ENCODE peak calls at places on chromosomes 3 and 15, in four cellular contexts. One of them, this sample, is unnamed. For H3K36me3, the result is how much of the 10 kb centered on the place peaks cover.

GRCh38 chr3:196740476-196741400 is 1.1 kb downstream of the PAK2 start:
- DNase-seq in left ventricle myocardium inferior: peak
- DNase-seq in osteoblast: no peak
- DNase-seq in stomach: no peak
- DNase-seq in this sample: peak

GRCh38 chr15:30038667-30039523 is 43.9 kb upstream of the GOLGA8J start:
- DNase-seq in left ventricle myocardium inferior: no peak
- DNase-seq in osteoblast: no peak
- DNase-seq in stomach: no peak
- DNase-seq in this sample: no peak

GRCh38 chr3:16303037-16303436 is 38.0 kb downstream of the OXNAD1 start:
- DNase-seq in left ventricle myocardium inferior: no peak
- DNase-seq in osteoblast: no peak
- DNase-seq in stomach: no peak
- DNase-seq in this sample: no peak

GRCh38 chr3:187737401-187738088 is 7.7 kb downstream of the BCL6 start:
- DNase-seq in left ventricle myocardium inferior: peak
- DNase-seq in osteoblast: peak
- DNase-seq in stomach: peak
- DNase-seq in this sample: peak

GRCh38 chr15:69435980-69436379 is 16.6 kb upstream of the RPLP1 start:
- DNase-seq in left ventricle myocardium inferior: no peak
- DNase-seq in osteoblast: no peak
- DNase-seq in stomach: no peak
- DNase-seq in this sample: no peak

GRCh38 chr3:126056681-126057546 is 27.0 kb downstream of the SLC41A3 start:
- DNase-seq in left ventricle myocardium inferior: peak
- DNase-seq in osteoblast: peak
- DNase-seq in stomach: no peak
- DNase-seq in this sample: peak

GRCh38 chr3:186487819-186488218 is 56.4 kb downstream of the CRYGS start:
- DNase-seq in left ventricle myocardium inferior: no peak
- DNase-seq in osteoblast: no peak
- DNase-seq in stomach: no peak
- DNase-seq in this sample: no peak

GRCh38 chr15:81170504-81170903 is 26.2 kb upstream of the IL16 start:
- DNase-seq in left ventricle myocardium inferior: no peak
- DNase-seq in osteoblast: no peak
- DNase-seq in stomach: no peak
- DNase-seq in this sample: no peak

GRCh38 chr3:129034650-129035049 is 25.9 kb upstream of the GP9 start:
- DNase-seq in left ventricle myocardium inferior: no peak
- DNase-seq in osteoblast: peak
- DNase-seq in stomach: no peak
- DNase-seq in this sample: no peak

GRCh38 chr3:55490194-55490913 is 3.2 kb upstream of the WNT5A start:
- DNase-seq in left ventricle myocardium inferior: no peak
- DNase-seq in osteoblast: peak
- DNase-seq in stomach: no peak
- DNase-seq in this sample: no peak

GRCh38 chr3:24521306-24522154 is 26.9 kb upstream of the THRB start:
- DNase-seq in left ventricle myocardium inferior: peak
- DNase-seq in osteoblast: no peak
- DNase-seq in stomach: peak
- DNase-seq in this sample: peak

GRCh38 chr3:66593978-66594377 is 93.2 kb upstream of the LRIG1 start:
- DNase-seq in left ventricle myocardium inferior: no peak
- DNase-seq in osteoblast: peak
- DNase-seq in stomach: no peak
- DNase-seq in this sample: peak

GRCh38 chr3:130897316-130897715 is 3.4 kb downstream of the ATP2C1 start:
- DNase-seq in left ventricle myocardium inferior: no peak
- DNase-seq in osteoblast: no peak
- DNase-seq in stomach: no peak
- DNase-seq in this sample: no peak

GRCh38 chr3:18900994-18901393 is 247.3 kb upstream of the KCNH8 start:
- DNase-seq in left ventricle myocardium inferior: no peak
- DNase-seq in osteoblast: no peak
- DNase-seq in stomach: no peak
- DNase-seq in this sample: no peak

GRCh38 chr15:38072507-38073277 is 138.3 kb downstream of the TMCO5A start:
- DNase-seq in left ventricle myocardium inferior: peak
- DNase-seq in osteoblast: peak
- DNase-seq in stomach: peak
- DNase-seq in this sample: peak

GRCh38 chr3:197877902-197878301 is 72.1 kb upstream of the RPL35A start:
- DNase-seq in left ventricle myocardium inferior: no peak
- DNase-seq in osteoblast: no peak
- DNase-seq in stomach: no peak
- DNase-seq in this sample: no peak
- H3K36me3 ChIP-seq in left ventricle myocardium inferior: half or more
- H3K36me3 ChIP-seq in osteoblast: under half
- H3K36me3 ChIP-seq in stomach: half or more
- H3K36me3 ChIP-seq in this sample: under half

DNA sequence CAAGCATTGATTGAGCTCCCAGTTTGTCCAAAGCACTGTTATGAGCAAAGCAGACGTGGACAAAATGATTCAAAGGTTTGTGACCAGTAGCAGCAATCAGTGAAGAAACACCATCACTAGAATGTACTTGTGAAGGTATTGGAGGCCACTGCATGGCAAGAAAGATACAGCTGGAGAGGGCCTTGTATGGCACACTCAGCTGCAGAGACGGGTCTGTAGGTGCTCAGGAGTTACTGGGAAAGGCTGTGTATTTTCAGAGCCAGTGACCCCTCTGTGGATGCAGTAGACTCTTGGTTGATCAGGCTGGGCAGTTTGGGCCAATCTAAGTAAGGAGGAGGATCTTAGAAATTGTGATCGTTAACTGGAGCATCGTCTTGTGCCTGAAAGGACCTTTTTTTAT is 120.0 kb downstream of the GHSR start:
- DNase-seq in left ventricle myocardium inferior: no peak
- DNase-seq in osteoblast: no peak
- DNase-seq in stomach: no peak
- DNase-seq in this sample: no peak
- H3K36me3 ChIP-seq in left ventricle myocardium inferior: half or more
- H3K36me3 ChIP-seq in osteoblast: half or more
- H3K36me3 ChIP-seq in stomach: half or more
- H3K36me3 ChIP-seq in this sample: under half

DNA sequence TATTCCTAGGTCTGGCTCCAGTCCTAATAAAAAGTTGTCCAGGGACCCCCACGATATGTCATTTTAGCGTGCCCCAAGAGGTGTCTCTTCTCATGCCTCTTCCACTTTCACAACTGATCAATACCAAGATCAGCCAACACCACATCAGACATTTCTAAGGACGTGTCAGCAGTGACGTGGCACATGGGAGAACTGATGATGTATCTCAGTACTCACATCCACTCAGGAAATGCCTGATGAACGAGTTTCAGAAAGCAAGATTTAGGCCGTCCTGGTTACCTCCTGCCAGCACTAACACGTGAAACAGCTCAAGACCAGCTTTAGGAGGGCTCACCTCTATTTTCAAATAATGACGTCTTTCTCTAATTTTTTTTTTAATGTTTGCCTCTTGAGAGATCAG is 19.6 kb downstream of the VGLL4 start:
- DNase-seq in left ventricle myocardium inferior: no peak
- DNase-seq in osteoblast: peak
- DNase-seq in stomach: no peak
- DNase-seq in this sample: peak
- H3K36me3 ChIP-seq in left ventricle myocardium inferior: under half
- H3K36me3 ChIP-seq in osteoblast: under half
- H3K36me3 ChIP-seq in stomach: under half
- H3K36me3 ChIP-seq in this sample: under half

GRCh38 chr3:48930590-48930989 is 11.9 kb downstream of the ARIH2 start:
- DNase-seq in left ventricle myocardium inferior: no peak
- DNase-seq in osteoblast: no peak
- DNase-seq in stomach: no peak
- DNase-seq in this sample: no peak
- H3K36me3 ChIP-seq in left ventricle myocardium inferior: half or more
- H3K36me3 ChIP-seq in osteoblast: under half
- H3K36me3 ChIP-seq in stomach: half or more
- H3K36me3 ChIP-seq in this sample: under half

GRCh38 chr3:184177767-184178306 is 3.2 kb downstream of the AP2M1 start:
- DNase-seq in left ventricle myocardium inferior: no peak
- DNase-seq in osteoblast: no peak
- DNase-seq in stomach: no peak
- DNase-seq in this sample: no peak
- H3K36me3 ChIP-seq in left ventricle myocardium inferior: half or more
- H3K36me3 ChIP-seq in osteoblast: half or more
- H3K36me3 ChIP-seq in stomach: half or more
- H3K36me3 ChIP-seq in this sample: under half

GRCh38 chr3:9792405-9793160 is at the start of the genes ARPC4 and TADA3:
- DNase-seq in left ventricle myocardium inferior: peak
- DNase-seq in osteoblast: peak
- DNase-seq in stomach: peak
- DNase-seq in this sample: peak

GRCh38 chr3:9791790-9792404 is 376 bp downstream of the TADA3 start:
- DNase-seq in left ventricle myocardium inferior: no peak
- DNase-seq in osteoblast: peak
- DNase-seq in stomach: no peak
- DNase-seq in this sample: no peak

GRCh38 chr3:9793161-9793781 is 389 bp downstream of the ARPC4 start:
- DNase-seq in left ventricle myocardium inferior: no peak
- DNase-seq in osteoblast: peak
- DNase-seq in stomach: no peak
- DNase-seq in this sample: peak

GRCh38 chr3:9794400-9794799 is 1.5 kb downstream of the ARPC4 start:
- DNase-seq in left ventricle myocardium inferior: no peak
- DNase-seq in osteoblast: no peak
- DNase-seq in stomach: no peak
- DNase-seq in this sample: no peak

DNA sequence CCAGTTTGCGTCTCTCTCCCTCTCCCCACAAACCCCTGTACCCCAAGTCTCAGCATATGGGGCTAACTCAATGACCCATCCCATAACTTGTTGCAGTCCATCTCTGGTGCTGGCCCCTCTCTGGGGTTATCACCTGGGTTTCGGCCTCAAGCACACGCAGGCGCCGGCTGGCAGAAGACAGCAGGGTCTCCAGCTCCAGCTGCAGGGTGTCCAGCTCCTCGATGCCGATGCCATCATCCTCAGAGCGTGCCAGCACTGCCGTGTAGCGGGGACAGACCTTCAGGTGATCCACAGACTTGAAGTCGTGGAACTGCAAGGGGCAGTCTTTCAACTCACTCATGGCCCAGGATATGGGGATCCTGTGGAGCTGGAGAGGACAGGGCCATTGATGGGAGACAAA is 1.1 kb downstream of the TADA3 start:
- DNase-seq in left ventricle myocardium inferior: no peak
- DNase-seq in osteoblast: peak
- DNase-seq in stomach: no peak
- DNase-seq in this sample: no peak
- H3K36me3 ChIP-seq in left ventricle myocardium inferior: half or more
- H3K36me3 ChIP-seq in osteoblast: under half
- H3K36me3 ChIP-seq in stomach: half or more
- H3K36me3 ChIP-seq in this sample: under half